ENCODE peak calls at places on chromosome 22, in nine cellular contexts. T is Calu3, L is AG09309, E is stomach, J is fibroblast of villous mesenchyme, F is AG04449, B is GM13977, Z is neural progenitor cell, H is psoas muscle. X is an unnamed sample.

GRCh38 chr22:25488244-25489020 is 76.0 kb upstream of the GRK3 start:
- DNase-seq in T (peak; percentile 86), L (peak; percentile 60), E (peak; percentile 86), J (peak; percentile 57), F (no peak), B (no peak), Z (no peak), H (peak; percentile 72), X (no peak)

GRCh38 chr22:22103078-22103593 is 120.5 kb upstream of the TOP3B start:
- DNase-seq in T (no peak), L (no peak), E (no peak), J (no peak), F (no peak), B (no peak), Z (peak; percentile 24), H (no peak), X (no peak)

GRCh38 chr22:41833369-41834004 is 582 bp downstream of the SREBF2 start:
- DNase-seq in T (peak; percentile 43), L (no peak), E (peak; percentile 48), J (peak; percentile 45), F (no peak), B (peak; percentile 61), Z (peak; percentile 73), H (peak; percentile 73), X (peak; percentile 58)

GRCh38 chr22:47213571-47214230 is 451.3 kb downstream of the TBC1D22A start:
- DNase-seq in T (peak; percentile 47), L (no peak), E (peak; percentile 28), J (peak; percentile 1), F (no peak), B (peak; percentile 69), Z (peak; percentile 15), H (peak; percentile 32), X (peak; percentile 76)

GRCh38 chr22:22789922-22790845 is 97.4 kb upstream of the IGLL5 start:
- DNase-seq in T (no peak), L (no peak), E (no peak), J (no peak), F (no peak), B (no peak), Z (no peak), H (no peak), X (no peak)

GRCh38 chr22:17120281-17120680 is 879 bp downstream of the TMEM121B start:
- DNase-seq in T (peak; percentile 64), L (no peak), E (peak; percentile 51), J (peak; percentile 37), F (no peak), B (peak; percentile 81), Z (peak; percentile 95), H (peak; percentile 82), X (peak; percentile 86)

GRCh38 chr22:43337385-43337784 is 5.8 kb downstream of the SCUBE1 start:
- DNase-seq in T (no peak), L (no peak), E (no peak), J (no peak), F (no peak), B (no peak), Z (no peak), H (no peak), X (no peak)

GRCh38 chr22:47397673-47398072 is 635.2 kb downstream of the TBC1D22A start:
- DNase-seq in T (no peak), L (no peak), E (no peak), J (no peak), F (no peak), B (no peak), Z (no peak), H (no peak), X (no peak)

GRCh38 chr22:27551402-27551801 is 250.2 kb downstream of the MN1 start:
- DNase-seq in T (no peak), L (no peak), E (no peak), J (no peak), F (no peak), B (no peak), Z (no peak), H (no peak), X (no peak)

GRCh38 chr22:23079814-23080521 is 9.6 kb downstream of the GNAZ start:
- DNase-seq in T (peak; percentile 60), L (no peak), E (no peak), J (no peak), F (no peak), B (no peak), Z (no peak), H (no peak), X (no peak)

GRCh38 chr22:39363751-39364484 is 14.1 kb downstream of the SYNGR1 start:
- DNase-seq in T (no peak), L (no peak), E (no peak), J (no peak), F (no peak), B (no peak), Z (peak; percentile 20), H (no peak), X (no peak)

GRCh38 chr22:27108425-27109114 is 451.2 kb downstream of the MIAT start:
- DNase-seq in T (no peak), L (no peak), E (peak; percentile 39), J (peak; percentile 74), F (no peak), B (no peak), Z (no peak), H (peak; percentile 76), X (no peak)

GRCh38 chr22:28514314-28514713 is 165.3 kb downstream of the TTC28 start:
- DNase-seq in T (no peak), L (no peak), E (no peak), J (no peak), F (no peak), B (no peak), Z (no peak), H (no peak), X (no peak)

GRCh38 chr22:22074634-22075381 is 92.2 kb upstream of the TOP3B start:
- DNase-seq in T (peak; percentile 38), L (no peak), E (no peak), J (peak; percentile 10), F (no peak), B (no peak), Z (no peak), H (no peak), X (no peak)

DNA sequence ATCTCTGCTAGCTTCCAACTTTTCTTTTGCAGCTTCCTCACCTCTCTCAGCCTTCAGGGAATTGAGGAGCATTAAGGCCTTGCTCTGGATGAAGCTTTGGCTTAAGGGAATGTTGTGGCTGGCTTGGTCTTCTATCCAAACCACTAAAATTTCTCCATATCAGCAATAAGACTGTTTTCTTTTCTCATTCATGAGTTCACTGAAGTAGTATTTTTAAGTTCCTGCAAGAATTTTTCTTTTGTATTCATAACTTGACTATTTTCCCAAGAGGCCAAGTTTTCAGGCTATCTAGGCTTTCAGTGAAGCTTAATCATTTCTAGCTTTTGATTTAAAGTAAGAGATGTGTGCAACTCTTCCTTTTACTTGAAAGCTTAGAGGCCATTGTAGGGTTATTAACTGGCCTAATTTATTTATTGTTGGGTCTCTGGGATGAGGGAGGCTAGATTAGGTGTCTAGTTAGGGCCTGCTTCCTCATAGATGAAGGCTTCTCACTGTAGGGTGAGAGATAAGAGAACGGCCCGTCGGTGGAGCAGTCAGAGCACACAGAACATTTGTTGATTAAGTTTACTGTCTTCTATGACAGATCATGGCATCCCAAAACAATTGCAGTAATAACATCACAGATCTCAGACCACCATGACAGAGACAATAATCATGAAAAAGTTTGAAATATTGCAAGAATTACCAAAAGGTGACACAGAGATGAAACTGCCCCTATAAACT is 33.2 kb downstream of the CSF2RB start:
- DNase-seq in T (no peak), L (no peak), E (no peak), J (peak; percentile 28), F (peak; percentile 0), B (no peak), Z (no peak), H (no peak), X (peak; percentile 41)
- TF ChIP-seq CTCF in T (no peak), L (no peak), E (no peak), J (peak; percentile 28), F (no peak), B (peak; percentile 51), Z (peak; percentile 8), H (no peak), X (peak; percentile 12)

DNA sequence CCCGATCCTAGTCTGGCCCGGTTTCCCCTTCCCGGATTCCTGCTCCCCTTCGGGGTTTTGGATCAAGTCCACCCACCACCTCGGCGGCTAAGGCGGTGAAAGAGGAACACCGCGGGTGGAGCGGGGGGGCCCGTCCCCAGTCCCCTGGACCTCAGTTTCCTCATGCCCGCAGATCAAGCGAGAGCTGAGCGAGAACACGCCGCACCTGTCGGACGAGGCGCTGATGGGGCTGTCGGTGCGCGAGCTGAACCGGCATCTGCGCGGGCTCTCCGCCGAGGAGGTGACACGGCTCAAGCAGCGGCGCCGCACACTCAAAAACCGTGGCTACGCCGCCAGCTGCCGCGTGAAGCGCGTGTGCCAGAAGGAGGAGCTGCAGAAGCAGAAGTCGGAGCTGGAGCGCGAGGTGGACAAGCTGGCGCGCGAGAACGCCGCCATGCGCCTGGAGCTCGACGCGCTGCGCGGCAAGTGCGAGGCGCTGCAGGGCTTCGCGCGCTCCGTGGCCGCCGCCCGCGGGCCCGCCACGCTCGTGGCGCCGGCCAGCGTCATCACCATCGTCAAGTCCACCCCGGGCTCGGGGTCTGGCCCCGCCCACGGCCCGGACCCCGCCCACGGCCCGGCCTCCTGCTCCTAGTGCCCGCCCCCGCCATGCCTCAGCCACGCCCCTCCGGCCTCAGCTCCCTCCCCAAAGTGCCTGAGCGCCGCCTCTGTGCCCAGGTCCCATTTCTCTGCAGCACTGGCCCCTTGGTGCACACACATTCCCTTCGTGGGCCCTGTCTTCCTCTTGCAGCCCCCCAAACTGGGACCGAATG is 12.7 kb downstream of the MAFF start:
- DNase-seq in T (no peak), L (no peak), E (peak; percentile 63), J (peak; percentile 80), F (no peak), B (peak; percentile 71), Z (peak; percentile 88), H (peak; percentile 86), X (peak; percentile 90)
- TF ChIP-seq CTCF in T (no peak), L (no peak), E (no peak), J (peak; percentile 7), F (peak; percentile 16), B (no peak), Z (peak; percentile 27), H (peak; percentile 4), X (no peak)

GRCh38 chr22:29603358-29604191 is at the start of gene NF2:
- DNase-seq in T (peak; percentile 98), L (peak; percentile 97), E (peak; percentile 99), J (peak; percentile 100), F (peak; percentile 95), B (peak; percentile 99), Z (peak; percentile 100), H (peak; percentile 99), X (peak; percentile 99)
- TF ChIP-seq CTCF in T (no peak), L (no peak), E (no peak), J (no peak), F (no peak), B (peak; percentile 32), Z (peak; percentile 21), H (peak; percentile 4), X (no peak)

GRCh38 chr22:31490496-31490925 is 869 bp upstream of the EIF4ENIF1 start:
- DNase-seq in T (peak; percentile 51), L (no peak), E (peak; percentile 53), J (peak; percentile 76), F (no peak), B (peak; percentile 82), Z (peak; percentile 43), H (peak; percentile 61), X (peak; percentile 87)
- TF ChIP-seq CTCF in T (no peak), L (no peak), E (no peak), J (peak; percentile 11), F (peak; percentile 19), B (no peak), Z (no peak), H (no peak), X (no peak)

GRCh38 chr22:48855013-48855412 is 972.7 kb downstream of the BRD1 start:
- DNase-seq in T (no peak), L (no peak), E (no peak), J (no peak), F (no peak), B (no peak), Z (no peak), H (no peak), X (no peak)
- TF ChIP-seq CTCF in T (no peak), L (no peak), E (no peak), J (no peak), F (no peak), B (no peak), Z (no peak), H (no peak), X (no peak)

X was measured in GM20000.